ENCODE peak calls at places on chromosomes 3 and 15, in six cellular contexts. I is iris pigment epithelial cell, P is B cell, V is foreskin fibroblast, Q is trophoblast cell, F is nephron progenitor cell. X is an unnamed sample.

GRCh38 chr3:197186887-197187588 is 111.4 kb downstream of the DLG1 start:
- DNase-seq in P (peak; percentile 39), V (peak; percentile 75), Q (peak; percentile 81), F (no peak), I (peak; percentile 61), X (no peak)

GRCh38 chr3:176867681-176868663 is 329.3 kb downstream of the TBL1XR1 start:
- DNase-seq in P (no peak), I (no peak), F (no peak), Q (peak; percentile 63), V (no peak), X (no peak)

GRCh38 chr3:65039754-65040210 is 352.0 kb upstream of the ADAMTS9 start:
- DNase-seq in I (peak; percentile 33), Q (no peak), P (no peak), V (peak; percentile 9), F (no peak), X (no peak)

GRCh38 chr3:158278187-158278586 is 168.3 kb downstream of the RSRC1 start:
- DNase-seq in Q (no peak), V (no peak), I (no peak), P (no peak), F (no peak), X (no peak)

GRCh38 chr3:112604536-112604935 is 36.4 kb downstream of the CCDC80 start:
- DNase-seq in P (no peak), Q (no peak), F (no peak), V (peak; percentile 91), I (peak; percentile 96), X (no peak)

GRCh38 chr3:30258426-30259392 is 347.7 kb upstream of the TGFBR2 start:
- DNase-seq in Q (no peak), I (no peak), F (no peak), V (peak; percentile 33), P (no peak), X (no peak)

GRCh38 chr15:66405605-66406004 is 18.9 kb downstream of the MAP2K1 start:
- DNase-seq in Q (peak; percentile 17), V (peak; percentile 36), F (no peak), I (no peak), P (no peak), X (no peak)

GRCh38 chr3:31546152-31546551 is 13.4 kb downstream of the STT3B start:
- DNase-seq in I (no peak), Q (peak; percentile 78), P (no peak), F (no peak), V (peak; percentile 29), X (no peak)

GRCh38 chr3:126530171-126531050 is 6.5 kb downstream of the CHST13 start:
- DNase-seq in F (no peak), V (no peak), I (no peak), Q (no peak), P (no peak), X (no peak)

GRCh38 chr3:189286188-189286587 is 114.4 kb downstream of the TPRG1 start:
- DNase-seq in I (no peak), P (no peak), V (no peak), F (no peak), Q (no peak), X (no peak)

GRCh38 chr15:48001393-48002059 is 119.3 kb upstream of the SLC24A5 start:
- DNase-seq in I (no peak), P (no peak), V (no peak), F (no peak), Q (no peak), X (no peak)